ENCODE peak calls at places on chromosome 10, in six cellular contexts. I, S, H, X, Y and R are unnamed samples.

GRCh38 chr10:100878291-100878910 is 34.4 kb upstream of the SLF2 start:
- DNase-seq in Y (peak), X (peak), H (no peak), S (no peak), I (peak), R (peak)

GRCh38 chr10:30705625-30706149 is 76.1 kb upstream of the LYZL2 start:
- DNase-seq in H (no peak), I (no peak), Y (no peak), S (no peak), X (no peak), R (no peak)

GRCh38 chr10:30806824-30807223 is 177.3 kb upstream of the LYZL2 start:
- DNase-seq in X (no peak), H (no peak), I (no peak), Y (no peak), S (no peak), R (no peak)

GRCh38 chr10:92239600-92240288 is 51.1 kb downstream of the CPEB3 start:
- DNase-seq in S (peak), Y (peak), I (peak), X (peak), H (no peak), R (peak)

GRCh38 chr10:24456319-24456718 is 247.4 kb downstream of the KIAA1217 start:
- DNase-seq in I (peak), S (no peak), Y (no peak), H (peak), X (peak), R (peak)

GRCh38 chr10:125398270-125398669 is 237.9 kb upstream of the CTBP2 start:
- DNase-seq in I (no peak), S (no peak), Y (no peak), H (no peak), X (no peak), R (no peak)

GRCh38 chr10:30822693-30823465 is 193.3 kb upstream of the LYZL2 start:
- DNase-seq in Y (no peak), I (no peak), X (no peak), S (no peak), H (no peak), R (no peak)

GRCh38 chr10:115953203-115953602 is 319.8 kb downstream of the GFRA1 start:
- DNase-seq in I (no peak), X (no peak), H (no peak), Y (no peak), S (no peak), R (no peak)

GRCh38 chr10:24718031-24718855 is 5.4 kb downstream of the ARHGAP21 start:
- DNase-seq in X (peak), I (peak), S (no peak), H (peak), Y (peak), R (peak)

GRCh38 chr10:43226441-43226840 is 40.4 kb downstream of the RASGEF1A start:
- DNase-seq in S (peak), X (no peak), Y (no peak), I (no peak), H (no peak), R (no peak)

GRCh38 chr10:71575934-71576801 is 143.4 kb downstream of the C10orf105 start:
- DNase-seq in I (no peak), Y (no peak), X (no peak), H (no peak), S (peak), R (no peak)

GRCh38 chr10:5413012-5413938 is 918 bp downstream of the NET1 start:
- DNase-seq in I (peak), H (no peak), X (peak), S (no peak), Y (peak), R (peak)

GRCh38 chr10:13961096-13961495 is 369.6 kb downstream of the FRMD4A start:
- DNase-seq in Y (no peak), S (no peak), I (no peak), X (peak), H (peak), R (peak)

GRCh38 chr10:1153253-1153763 is 97.1 kb downstream of the WDR37 start:
- DNase-seq in S (no peak), I (no peak), X (no peak), Y (no peak), H (no peak), R (no peak)

GRCh38 chr10:97550336-97551149 is 22.0 kb upstream of the ANKRD2 start:
- DNase-seq in I (no peak), H (no peak), Y (no peak), S (no peak), X (no peak), R (no peak)

GRCh38 chr10:130531312-130531711 is 395.1 kb downstream of the GLRX3 start:
- DNase-seq in S (peak), I (no peak), Y (no peak), H (no peak), X (no peak), R (no peak)

GRCh38 chr10:78177431-78178185 is 143.9 kb downstream of the RPS24 start:
- DNase-seq in S (peak), X (no peak), H (no peak), I (no peak), Y (no peak), R (no peak)

GRCh38 chr10:112360308-112361270 is 13.3 kb upstream of the ACSL5 start:
- DNase-seq in I (peak), Y (no peak), H (no peak), S (peak), X (peak), R (peak)

GRCh38 chr10:124464028-124464751 is 2.6 kb downstream of the LHPP start:
- DNase-seq in H (no peak), Y (no peak), S (no peak), I (no peak), X (no peak), R (no peak)

GRCh38 chr10:10667466-10667865 is 350.2 kb upstream of the CELF2 start:
- DNase-seq in S (no peak), H (no peak), I (no peak), Y (no peak), X (no peak), R (no peak)

GRCh38 chr10:77333610-77334340 is 303.8 kb downstream of the KCNMA1 start:
- DNase-seq in X (no peak), S (no peak), I (no peak), H (no peak), Y (peak), R (no peak)

GRCh38 chr10:69468771-69469129 is 17.5 kb downstream of the TSPAN15 start:
- DNase-seq in H (no peak), I (peak), S (no peak), Y (no peak), X (no peak), R (peak)

GRCh38 chr10:122152544-122152943 is 118.6 kb upstream of the BTBD16 start:
- DNase-seq in S (peak), H (no peak), X (peak), Y (no peak), I (no peak), R (peak)

GRCh38 chr10:55233505-55233904 is 432.5 kb upstream of the PCDH15 start:
- DNase-seq in I (no peak), Y (no peak), S (no peak), X (no peak), H (no peak), R (no peak)

GRCh38 chr10:62454696-62455451 is 80.7 kb downstream of the ZNF365 start:
- DNase-seq in Y (peak), I (peak), H (peak), X (peak), S (no peak), R (peak)

GRCh38 chr10:110802551-110803238 is 69.0 kb upstream of the PDCD4 start:
- DNase-seq in S (peak), H (peak), I (no peak), Y (no peak), X (peak), R (peak)

GRCh38 chr10:126075009-126075408 is 178.6 kb downstream of the FANK1 start:
- DNase-seq in S (no peak), Y (no peak), H (no peak), X (no peak), I (peak), R (no peak)

GRCh38 chr10:124250506-124250905 is 157.1 kb upstream of the CHST15 start:
- DNase-seq in Y (no peak), I (no peak), X (no peak), H (no peak), S (no peak), R (no peak)

GRCh38 chr10:84088626-84089025 is 50.7 kb upstream of the GHITM start:
- DNase-seq in I (no peak), S (no peak), X (peak), Y (no peak), H (no peak), R (peak)

GRCh38 chr10:79132681-79133381 is 64.1 kb downstream of the ZMIZ1 start:
- DNase-seq in H (no peak), Y (no peak), S (no peak), I (no peak), X (no peak), R (no peak)

GRCh38 chr10:124561206-124561605 is 99.6 kb downstream of the LHPP start:
- DNase-seq in S (peak), H (no peak), I (no peak), Y (no peak), X (no peak), R (no peak)

GRCh38 chr10:102463983-102464382 is 12.6 kb upstream of the C10orf95 start:
- DNase-seq in H (no peak), Y (no peak), I (no peak), S (no peak), X (no peak), R (no peak)
- H3K4me3 ChIP-seq in H (no peak), Y (no peak), I (no peak), S (no peak), X (no peak), R (no peak)

GRCh38 chr10:17235136-17235535 is 7.1 kb downstream of the VIM start:
- DNase-seq in H (no peak), I (no peak), S (no peak), X (no peak), Y (no peak), R (peak)
- TF ChIP-seq CTCF in H (peak), I (peak), S (no peak), X (peak), Y (no peak), R (peak)

GRCh38 chr10:93601774-93602162 is 733 bp upstream of the RBP4 start:
- DNase-seq in Y (no peak), X (no peak), I (no peak), S (no peak), H (no peak), R (no peak)
- H3K4me3 ChIP-seq in Y (peak), X (no peak), I (peak), S (no peak), H (no peak), R (no peak)

GRCh38 chr10:15378569-15378968 is 7.5 kb upstream of the FAM171A1 start:
- DNase-seq in H (no peak), I (no peak), S (no peak), X (no peak), Y (no peak), R (no peak)
- TF ChIP-seq CTCF in H (no peak), I (no peak), S (no peak), X (peak), Y (no peak), R (no peak)

DNA sequence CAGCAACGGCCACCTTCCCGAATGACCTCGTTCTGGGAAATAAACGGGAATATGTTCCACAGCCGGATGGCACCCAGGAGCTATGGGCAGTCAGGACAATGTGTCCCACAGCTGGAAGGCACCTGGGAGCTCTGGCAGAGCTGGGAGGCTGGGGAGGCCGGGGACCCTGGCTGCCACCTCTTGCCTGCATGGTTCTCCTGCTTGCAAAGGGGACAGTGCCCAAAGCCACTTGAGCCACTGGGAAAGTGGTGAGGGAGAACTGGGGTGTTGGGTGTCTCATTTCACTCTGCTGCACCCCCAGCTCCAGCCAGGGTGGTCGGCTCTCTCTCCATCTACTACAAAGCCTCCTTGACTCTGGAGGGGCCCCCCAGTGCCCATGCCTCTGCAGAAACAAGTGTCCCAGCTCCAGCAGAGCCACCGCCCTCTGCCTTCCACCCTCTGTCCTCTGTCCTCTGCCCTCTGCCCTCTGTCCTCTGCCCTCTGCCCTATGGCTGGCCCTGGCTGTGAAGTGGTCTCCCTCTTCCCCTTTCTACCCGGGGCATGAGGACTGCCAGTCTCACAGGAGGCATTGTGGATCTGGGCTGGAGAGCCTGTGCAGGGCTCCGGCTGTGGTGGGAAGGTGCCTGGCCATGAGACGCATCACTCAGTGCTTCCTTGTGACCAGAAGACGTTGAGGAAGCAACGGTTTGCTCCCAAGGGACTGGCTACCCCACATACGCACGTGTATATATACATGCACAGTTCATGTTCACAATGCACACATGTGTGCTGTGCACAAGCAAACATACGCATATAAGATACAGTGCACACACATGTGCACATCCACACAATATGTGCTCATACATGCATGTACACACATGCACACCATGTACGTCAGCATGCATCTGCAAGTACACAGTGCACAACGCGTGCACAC is 21.5 kb upstream of the INPP5A start:
- DNase-seq in I (no peak), S (no peak), X (no peak), Y (no peak), H (no peak), R (no peak)
- H3K4me3 ChIP-seq in I (no peak), S (no peak), X (peak), Y (no peak), H (no peak), R (no peak)

GRCh38 chr10:132206377-132206745 is 19.6 kb downstream of the DPYSL4 start:
- DNase-seq in Y (no peak), S (no peak), I (no peak), H (no peak), X (no peak), R (no peak)

GRCh38 chr10:132204078-132204780 is 17.5 kb downstream of the DPYSL4 start:
- DNase-seq in X (no peak), H (no peak), I (no peak), Y (no peak), S (no peak), R (no peak)

GRCh38 chr10:132203256-132204077 is 16.7 kb downstream of the DPYSL4 start:
- DNase-seq in S (no peak), X (no peak), I (no peak), Y (no peak), H (no peak), R (no peak)

GRCh38 chr10:132205650-132206376 is 19.1 kb downstream of the DPYSL4 start:
- DNase-seq in I (no peak), H (no peak), Y (no peak), S (no peak), X (no peak), R (no peak)

GRCh38 chr10:132204781-132205473 is 18.2 kb downstream of the DPYSL4 start:
- DNase-seq in Y (no peak), H (no peak), I (no peak), X (no peak), S (no peak), R (no peak)
- TF ChIP-seq CTCF in Y (no peak), H (no peak), I (no peak), X (no peak), S (no peak), R (no peak)

GRCh38 chr10:96338279-96338925 is 20.4 kb downstream of the OPALIN start:
- DNase-seq in S (no peak), I (no peak), X (no peak), H (no peak), Y (no peak), R (no peak)
- H3K4me3 ChIP-seq in S (no peak), I (no peak), X (no peak), H (no peak), Y (no peak), R (no peak)

GRCh38 chr10:127496045-127496444 is 53.1 kb upstream of the NPS start:
- DNase-seq in H (no peak), Y (no peak), X (no peak), S (no peak), I (no peak), R (no peak)

GRCh38 chr10:127498081-127498480 is 51.0 kb upstream of the NPS start:
- DNase-seq in X (no peak), Y (no peak), H (no peak), S (no peak), I (no peak), R (no peak)

GRCh38 chr10:127492607-127493250 is 56.4 kb upstream of the NPS start:
- DNase-seq in S (no peak), I (peak), X (no peak), H (no peak), Y (peak), R (no peak)
- TF ChIP-seq CTCF in S (no peak), I (peak), X (peak), H (peak), Y (peak), R (no peak)

GRCh38 chr10:114045738-114046458 is 2.2 kb downstream of the ADRB1 start:
- DNase-seq in X (no peak), S (no peak), H (no peak), I (no peak), Y (no peak), R (no peak)
- H3K4me3 ChIP-seq in X (no peak), S (peak), H (no peak), I (peak), Y (no peak), R (no peak)

GRCh38 chr10:81917666-81918065 is 42.7 kb downstream of the NRG3 start:
- DNase-seq in S (no peak), H (no peak), I (no peak), X (no peak), Y (no peak), R (no peak)

GRCh38 chr10:81918766-81919165 is 43.8 kb downstream of the NRG3 start:
- DNase-seq in H (no peak), S (no peak), Y (no peak), X (no peak), I (no peak), R (no peak)

GRCh38 chr10:81915517-81915916 is 40.5 kb downstream of the NRG3 start:
- DNase-seq in X (no peak), H (no peak), Y (no peak), S (no peak), I (no peak), R (no peak)

GRCh38 chr10:81914736-81915510 is 39.9 kb downstream of the NRG3 start:
- DNase-seq in X (no peak), S (no peak), Y (no peak), I (no peak), H (no peak), R (no peak)

DNA sequence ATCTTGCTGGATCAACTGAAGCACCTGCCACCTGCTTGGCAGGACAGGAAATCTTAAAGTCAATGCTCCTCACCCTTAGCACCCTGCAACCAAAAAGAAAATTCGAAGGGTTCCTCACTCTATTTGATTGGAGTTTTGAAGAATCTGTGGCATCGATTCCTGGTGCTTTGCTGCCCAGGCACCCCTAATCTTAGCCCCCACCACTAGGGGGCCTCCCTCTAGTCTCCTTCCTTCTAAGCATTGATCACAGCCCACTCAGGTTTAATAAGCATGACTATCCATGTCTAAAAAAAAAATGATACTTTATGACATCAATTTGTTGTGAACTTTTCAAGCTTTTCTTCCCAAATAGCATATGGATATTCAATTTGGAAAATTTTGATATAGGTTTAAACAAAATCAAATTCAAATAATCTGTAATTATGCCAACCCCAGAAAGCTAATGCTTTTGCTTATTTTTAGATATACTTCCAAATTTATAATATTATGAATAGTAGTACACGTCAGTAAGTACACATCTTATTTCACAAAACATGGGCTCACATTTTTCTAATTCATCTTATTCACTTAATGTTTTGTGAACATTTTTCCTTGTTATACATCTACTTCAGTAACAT is 45.3 kb downstream of the NRG3 start:
- DNase-seq in S (no peak), X (no peak), H (no peak), I (no peak), Y (peak), R (no peak)
- TF ChIP-seq CTCF in S (peak), X (peak), H (no peak), I (peak), Y (no peak), R (peak)